ENCODE peak calls at places on chromosomes 16 and 17, in six cellular contexts. C, E, U, X, Y and L are unnamed samples. For H3K36me3, the result is how much of the 10 kb centered on the place peaks cover.

GRCh38 chr16:81752225-81752875 is 26.7 kb upstream of the PLCG2 start:
- DNase-seq in Y (no peak), U (no peak), E (no peak), C (peak), X (no peak), L (peak)

GRCh38 chr17:65173284-65173793 is 36.2 kb downstream of the RGS9 start:
- DNase-seq in U (no peak), E (no peak), C (peak), X (no peak), Y (no peak), L (no peak)

GRCh38 chr17:58330997-58331814 is 2.6 kb upstream of the TSPOAP1 start:
- DNase-seq in U (no peak), E (no peak), Y (no peak), X (peak), C (no peak), L (peak)

GRCh38 chr17:33469911-33470310 is 176.8 kb upstream of the ASIC2 start:
- DNase-seq in Y (no peak), E (peak), U (no peak), X (no peak), C (peak), L (no peak)

GRCh38 chr16:70746708-70747424 is 54.1 kb downstream of the VAC14 start:
- DNase-seq in C (peak), E (peak), U (no peak), X (no peak), Y (peak), L (no peak)

GRCh38 chr16:13112639-13113038 is 211.2 kb downstream of the SHISA9 start:
- DNase-seq in Y (no peak), X (no peak), E (no peak), C (no peak), U (no peak), L (no peak)

GRCh38 chr16:264440-264951 is 11.2 kb downstream of the RGS11 start:
- DNase-seq in Y (no peak), U (no peak), C (no peak), X (peak), E (no peak), L (no peak)

GRCh38 chr17:43667506-43668438 is 6.0 kb upstream of the MEOX1 start:
- DNase-seq in X (no peak), C (peak), Y (no peak), E (no peak), U (no peak), L (no peak)

GRCh38 chr17:44956998-44957981 is 9.7 kb upstream of the KIF18B start:
- DNase-seq in E (no peak), Y (no peak), C (no peak), U (no peak), X (no peak), L (no peak)

GRCh38 chr17:79812969-79813825 is 16.3 kb upstream of the CBX8 start:
- DNase-seq in U (no peak), X (peak), E (no peak), C (no peak), Y (no peak), L (no peak)

GRCh38 chr17:491086-492014 is 138.7 kb upstream of the RPH3AL start:
- DNase-seq in C (peak), E (peak), Y (no peak), X (peak), U (no peak), L (peak)

GRCh38 chr17:81422776-81423697 is 27.8 kb downstream of the BAHCC1 start:
- DNase-seq in U (peak), Y (peak), X (no peak), C (peak), E (peak), L (peak)

GRCh38 chr16:30697264-30698138 is 1.5 kb upstream of the SRCAP start:
- DNase-seq in C (peak), U (no peak), X (no peak), Y (no peak), E (no peak), L (no peak)

GRCh38 chr17:63082273-63082861 is 116.3 kb downstream of the TANC2 start:
- DNase-seq in E (no peak), Y (no peak), X (no peak), C (peak), U (no peak), L (no peak)

GRCh38 chr16:7423436-7423941 is 90.8 kb downstream of the RBFOX1 start:
- DNase-seq in X (no peak), E (no peak), Y (no peak), U (no peak), C (no peak), L (no peak)

GRCh38 chr17:76139801-76140660 is 1.0 kb downstream of the FOXJ1 start:
- DNase-seq in E (no peak), U (no peak), X (no peak), C (no peak), Y (no peak), L (peak)

GRCh38 chr17:66944365-66945203 is 19.9 kb upstream of the CACNG4 start:
- DNase-seq in E (no peak), C (peak), Y (no peak), X (no peak), U (no peak), L (no peak)

GRCh38 chr17:47850692-47851573 is at the start of gene SP6:
- DNase-seq in C (peak), Y (no peak), X (peak), E (peak), U (no peak), L (peak)

GRCh38 chr16:50953266-50953665 is 197.8 kb downstream of the SALL1 start:
- DNase-seq in U (no peak), X (no peak), C (no peak), Y (no peak), E (no peak), L (no peak)

GRCh38 chr16:50956637-50957036 is 194.4 kb downstream of the SALL1 start:
- DNase-seq in E (no peak), C (no peak), U (no peak), X (no peak), Y (no peak), L (no peak)

GRCh38 chr16:50950955-50951354 is 200.1 kb downstream of the SALL1 start:
- DNase-seq in C (no peak), X (no peak), E (no peak), U (no peak), Y (no peak), L (no peak)

GRCh38 chr16:50955311-50955710 is 195.8 kb downstream of the SALL1 start:
- DNase-seq in E (no peak), X (no peak), U (no peak), Y (no peak), C (no peak), L (no peak)

DNA sequence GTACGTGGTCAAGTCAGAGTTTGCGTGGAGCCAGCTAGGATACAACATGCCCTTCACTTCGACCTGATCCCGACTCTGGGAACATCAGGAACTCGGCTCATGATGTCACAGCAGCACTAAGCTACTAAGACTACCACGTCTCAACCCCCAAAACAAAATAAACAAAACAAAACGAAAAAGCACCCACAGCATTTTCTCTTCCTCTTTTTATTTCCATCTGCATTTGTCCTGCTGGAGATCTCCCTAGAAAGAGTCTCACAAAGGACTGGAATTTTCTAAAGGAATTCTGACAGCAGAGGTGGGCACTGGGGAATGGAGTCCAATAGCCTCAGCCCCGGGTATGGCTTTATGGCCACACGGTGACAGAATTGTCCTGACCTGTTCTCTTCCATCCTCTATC is 196.6 kb downstream of the SALL1 start:
- DNase-seq in X (no peak), U (no peak), Y (no peak), C (no peak), E (no peak), L (no peak)
- H3K36me3 ChIP-seq in X (under half), U (under half), Y (under half), C (under half), E (under half), L (under half)

DNA sequence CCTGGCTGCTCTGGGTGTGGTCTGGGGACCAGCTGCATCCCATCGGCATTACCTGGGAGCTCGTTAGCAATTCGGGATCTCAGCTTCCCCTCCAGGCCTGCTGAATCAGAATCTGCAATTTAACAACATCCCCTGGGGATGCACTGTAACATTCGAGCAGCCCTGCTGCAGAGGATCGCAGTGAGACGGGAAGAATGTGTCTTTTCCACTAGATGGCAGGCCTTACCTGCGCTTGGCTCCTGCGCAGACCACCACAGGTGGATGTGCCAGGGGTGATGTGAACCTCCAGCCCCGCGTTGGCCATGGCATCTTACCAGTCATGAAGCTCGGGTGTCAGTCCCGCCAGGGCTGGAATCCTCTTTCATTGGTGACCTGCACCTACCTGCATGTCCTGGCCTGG is 209.9 kb downstream of the PRKCB start:
- DNase-seq in C (no peak), E (no peak), X (no peak), Y (no peak), U (no peak), L (no peak)
- TF ChIP-seq CTCF in C (no peak), E (no peak), X (no peak), Y (no peak), U (peak), L (no peak)

GRCh38 chr17:20145567-20145966 is 136.4 kb downstream of the SPECC1 start:
- DNase-seq in E (no peak), U (no peak), C (no peak), Y (no peak), X (no peak), L (no peak)

GRCh38 chr17:20141201-20141999 is 132.2 kb downstream of the SPECC1 start:
- DNase-seq in E (no peak), X (no peak), C (no peak), Y (no peak), U (no peak), L (no peak)

GRCh38 chr17:20142268-20142667 is 133.1 kb downstream of the SPECC1 start:
- DNase-seq in Y (no peak), U (no peak), E (no peak), C (no peak), X (no peak), L (no peak)

GRCh38 chr17:20143740-20144139 is 134.6 kb downstream of the SPECC1 start:
- DNase-seq in E (no peak), X (no peak), C (no peak), Y (no peak), U (no peak), L (no peak)
- H3K36me3 ChIP-seq in E (under half), X (under half), C (under half), Y (under half), U (under half), L (under half)

DNA sequence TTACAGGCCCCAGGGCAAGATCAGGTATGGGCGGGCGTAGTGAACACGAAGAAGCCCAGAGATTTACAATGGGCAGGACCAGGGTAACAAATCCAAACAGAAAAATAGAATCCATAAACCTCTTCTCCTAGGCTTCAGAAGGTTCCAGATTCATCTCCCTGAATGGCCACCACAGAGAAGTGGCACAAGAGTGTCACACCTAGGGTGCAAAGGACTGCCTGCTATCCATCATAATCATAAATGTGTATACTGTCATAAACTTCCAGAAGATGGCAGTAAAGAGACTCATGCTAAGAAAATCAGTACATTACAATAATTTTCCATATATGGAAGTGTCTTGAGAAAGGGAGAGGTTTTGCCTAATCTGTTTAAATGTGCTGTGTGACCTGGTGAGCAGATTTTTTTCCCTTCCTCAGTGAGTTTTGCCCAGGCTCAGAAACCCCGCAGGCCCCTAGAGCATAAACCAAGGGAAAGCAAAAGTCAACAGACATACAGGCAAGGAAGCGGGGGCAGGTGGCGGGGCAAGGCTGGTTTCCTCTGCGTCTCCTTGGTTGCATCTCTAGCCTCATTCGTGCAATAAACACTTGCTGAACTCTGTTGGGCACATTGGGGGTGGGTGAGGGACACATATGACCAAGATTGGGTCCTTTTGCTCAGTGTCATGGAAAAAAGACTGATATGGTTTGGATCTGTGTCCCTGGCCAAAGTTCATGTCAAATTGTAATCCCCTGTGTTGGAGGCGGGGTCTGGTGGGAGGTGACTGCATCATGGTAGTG is 92.0 kb upstream of the CDH5 start:
- DNase-seq in E (no peak), C (peak), Y (no peak), U (no peak), X (no peak), L (no peak)
- TF ChIP-seq CTCF in E (no peak), C (peak), Y (no peak), U (peak), X (no peak), L (peak)